ENCODE peak calls at places on chromosomes 3 and 15, in nine cellular contexts. L, N, G, W, R, J, C, B and U are unnamed samples.

GRCh38 chr3:113673593-113673992 is 22.8 kb downstream of the USF3 start:
- DNase-seq in L (no peak), N (no peak), G (no peak), W (peak), R (no peak), J (no peak), C (no peak), B (no peak), U (no peak)

GRCh38 chr3:70728311-70728710 is 415.9 kb upstream of the MDFIC2 start:
- DNase-seq in L (no peak), N (no peak), G (no peak), W (no peak), R (no peak), J (peak), C (no peak), B (no peak), U (peak)

GRCh38 chr15:67033012-67033411 is 32.4 kb upstream of the SMAD3 start:
- DNase-seq in L (no peak), N (no peak), G (no peak), W (no peak), R (no peak), J (no peak), C (no peak), B (no peak), U (no peak)

GRCh38 chr3:149277338-149277813 is 55.7 kb upstream of the CP start:
- DNase-seq in L (no peak), N (no peak), G (no peak), W (no peak), R (no peak), J (peak), C (no peak), B (no peak), U (peak)

GRCh38 chr3:69426905-69427304 is 41.0 kb upstream of the FRMD4B start:
- DNase-seq in L (no peak), N (no peak), G (no peak), W (no peak), R (no peak), J (no peak), C (no peak), B (no peak), U (no peak)

GRCh38 chr3:18237251-18238005 is 187.7 kb downstream of the SATB1 start:
- DNase-seq in L (no peak), N (no peak), G (no peak), W (peak), R (no peak), J (peak), C (peak), B (no peak), U (peak)

GRCh38 chr3:145739926-145740325 is 421.1 kb downstream of the PLOD2 start:
- DNase-seq in L (no peak), N (no peak), G (no peak), W (no peak), R (no peak), J (peak), C (no peak), B (no peak), U (no peak)

GRCh38 chr3:5650303-5650702 is 462.8 kb downstream of the EDEM1 start:
- DNase-seq in L (no peak), N (no peak), G (no peak), W (no peak), R (no peak), J (no peak), C (no peak), B (no peak), U (no peak)

GRCh38 chr15:66154581-66154980 is 99.0 kb downstream of the MEGF11 start:
- DNase-seq in L (no peak), N (no peak), G (no peak), W (peak), R (no peak), J (no peak), C (no peak), B (no peak), U (no peak)

GRCh38 chr3:20924646-20925395 is 738.8 kb upstream of the SGO1 start:
- DNase-seq in L (no peak), N (no peak), G (no peak), W (no peak), R (no peak), J (peak), C (no peak), B (no peak), U (no peak)

GRCh38 chr3:45978348-45978747 is 17.3 kb downstream of the FYCO1 start:
- DNase-seq in L (no peak), N (peak), G (no peak), W (no peak), R (no peak), J (no peak), C (no peak), B (no peak), U (no peak)

GRCh38 chr3:108280476-108280875 is 15.9 kb upstream of the HHLA2 start:
- DNase-seq in L (no peak), N (no peak), G (no peak), W (no peak), R (no peak), J (no peak), C (no peak), B (no peak), U (no peak)

GRCh38 chr3:8266679-8267267 is 234.8 kb upstream of the LMCD1 start:
- DNase-seq in L (no peak), N (no peak), G (no peak), W (no peak), R (no peak), J (peak), C (peak), B (no peak), U (no peak)

GRCh38 chr3:173891272-173892100 is 493.9 kb downstream of the NLGN1 start:
- DNase-seq in L (no peak), N (no peak), G (no peak), W (no peak), R (no peak), J (peak), C (no peak), B (no peak), U (peak)

GRCh38 chr3:141303481-141304223 is 64.7 kb upstream of the ZBTB38 start:
- DNase-seq in L (peak), N (peak), G (peak), W (peak), R (peak), J (peak), C (peak), B (peak), U (peak)

GRCh38 chr15:74615313-74616019 is at the start of gene CLK3:
- DNase-seq in L (peak), N (peak), G (peak), W (peak), R (peak), J (peak), C (peak), B (peak), U (peak)

GRCh38 chr15:22936577-22937472 is 43.3 kb downstream of the CYFIP1 start:
- DNase-seq in L (no peak), N (no peak), G (peak), W (no peak), R (no peak), J (no peak), C (no peak), B (no peak), U (no peak)

GRCh38 chr3:50205719-50206276 is 727 bp downstream of the SLC38A3 start:
- DNase-seq in L (no peak), N (peak), G (no peak), W (no peak), R (no peak), J (no peak), C (no peak), B (no peak), U (no peak)

GRCh38 chr3:167032267-167032876 is 347.7 kb downstream of the ZBBX start:
- DNase-seq in L (no peak), N (no peak), G (no peak), W (peak), R (no peak), J (peak), C (peak), B (no peak), U (peak)